ENCODE peak calls at places on chromosome 3, in seven cellular contexts. F is neuronal stem cell, K is trophoblast cell, D is IMR-90, O is mesendoderm, H is H1, N is H9. Z is an unnamed sample.

GRCh38 chr3:57512174-57512573 is 32.0 kb downstream of the DNAH12 start:
- DNase-seq in F (no peak), H (no peak), D (peak), K (no peak), N (no peak), O (no peak), Z (peak)

GRCh38 chr3:163779396-163780344 is 1298.6 kb downstream of the SI start:
- DNase-seq in K (peak), D (no peak), N (peak), F (no peak), H (peak), O (peak), Z (no peak)

GRCh38 chr3:184015381-184016019 is 2.2 kb downstream of the ABCC5 start:
- DNase-seq in O (no peak), N (no peak), D (peak), K (no peak), H (no peak), F (no peak), Z (peak)

GRCh38 chr3:125381314-125381713 is 6.2 kb upstream of the ZNF148 start:
- DNase-seq in D (peak), K (no peak), O (no peak), F (no peak), H (no peak), N (no peak), Z (no peak)

GRCh38 chr3:66856555-66856954 is 141.6 kb upstream of the KBTBD8 start:
- DNase-seq in N (no peak), F (no peak), O (no peak), D (no peak), H (no peak), K (no peak), Z (no peak)

GRCh38 chr3:42802876-42803799 is 1.2 kb downstream of the HIGD1A start:
- DNase-seq in O (peak), H (no peak), K (no peak), F (peak), N (peak), D (peak), Z (peak)

GRCh38 chr3:193620650-193621049 is 27.6 kb downstream of the OPA1 start:
- DNase-seq in H (no peak), F (no peak), O (no peak), N (no peak), D (peak), K (no peak), Z (peak)

GRCh38 chr3:85337895-85338294 is 379.1 kb downstream of the CADM2 start:
- DNase-seq in N (no peak), D (no peak), O (no peak), K (no peak), H (no peak), F (no peak), Z (no peak)

GRCh38 chr3:71585126-71585525 is 1.6 kb upstream of the FOXP1 start:
- DNase-seq in F (no peak), H (no peak), D (no peak), K (peak), N (no peak), O (no peak), Z (no peak)

GRCh38 chr3:182323126-182323727 is 470.1 kb upstream of the ATP11B start:
- DNase-seq in N (peak), K (no peak), F (no peak), D (no peak), H (no peak), O (no peak), Z (no peak)

GRCh38 chr3:10011644-10012043 is 14.6 kb upstream of the FANCD2 start:
- DNase-seq in F (no peak), H (no peak), N (no peak), O (no peak), D (no peak), K (no peak), Z (no peak)

DNA sequence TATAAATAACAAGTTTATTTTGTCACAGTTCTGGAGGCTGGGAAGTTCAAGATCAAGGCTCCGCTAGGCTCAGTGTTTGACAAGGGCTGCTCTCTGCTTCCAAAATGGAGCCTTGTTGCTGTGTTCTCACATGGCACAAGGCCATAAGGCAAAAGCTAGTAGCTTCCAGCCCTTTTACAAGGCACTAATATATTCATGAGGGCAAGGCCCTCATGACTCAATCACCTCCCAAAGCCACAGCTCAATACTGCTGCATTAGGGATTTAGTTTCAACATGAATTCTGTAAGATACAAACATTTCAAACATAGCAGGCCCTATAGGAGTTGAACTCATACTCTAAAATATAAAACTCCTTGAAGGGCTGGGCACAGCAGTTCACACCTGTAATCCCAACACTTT is 30.2 kb downstream of the ZBTB11 start:
- DNase-seq in K (no peak), N (no peak), D (peak), O (no peak), F (no peak), H (no peak), Z (no peak)
- H2AK5ac ChIP-seq in K (no peak), N (no peak), D (no peak), O (no peak), F (no peak), H (no peak), Z (no peak)

GRCh38 chr3:41598329-41598728 is 363.6 kb downstream of the ULK4 start:
- DNase-seq in H (no peak), K (no peak), O (no peak), F (no peak), D (no peak), N (no peak), Z (no peak)

GRCh38 chr3:41602121-41602520 is 359.8 kb downstream of the ULK4 start:
- DNase-seq in O (no peak), N (no peak), H (no peak), F (no peak), D (no peak), K (no peak), Z (no peak)

GRCh38 chr3:41601404-41601987 is 360.4 kb downstream of the ULK4 start:
- DNase-seq in F (no peak), O (no peak), D (no peak), N (no peak), K (no peak), H (no peak), Z (no peak)

GRCh38 chr3:41600616-41601015 is 361.3 kb downstream of the ULK4 start:
- DNase-seq in D (no peak), N (no peak), F (no peak), K (no peak), O (no peak), H (no peak), Z (no peak)

DNA sequence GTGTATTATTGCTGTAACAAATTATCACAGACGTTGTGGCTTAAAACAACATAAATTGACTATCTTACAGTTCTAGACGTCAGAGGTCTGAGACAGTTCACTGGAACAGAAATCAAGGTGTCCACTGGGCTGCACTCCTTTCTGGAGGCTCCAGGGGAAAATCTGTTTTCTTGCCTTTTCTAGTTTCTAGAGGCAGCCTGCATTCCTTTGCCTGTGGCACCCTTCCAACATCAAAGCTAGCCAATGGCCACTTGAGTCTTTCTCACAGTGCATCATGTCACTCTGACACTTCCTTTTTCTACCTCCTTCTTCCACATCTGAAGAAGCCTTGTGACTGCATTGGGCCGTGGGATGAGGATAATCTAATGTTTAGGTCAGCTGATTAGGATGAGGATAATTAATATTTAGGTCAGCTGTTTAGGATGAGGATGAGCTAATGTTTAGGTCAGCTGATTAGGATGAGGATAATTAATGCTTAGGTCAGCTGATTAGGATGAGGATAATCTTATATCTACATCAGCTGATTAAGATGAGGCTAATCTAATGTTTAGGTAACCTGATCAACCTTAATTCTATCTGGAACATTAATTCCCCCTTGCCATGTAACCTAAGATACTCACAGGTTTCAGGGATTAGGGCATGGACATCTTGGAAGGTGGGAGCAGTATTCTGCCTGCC is 363.0 kb downstream of the ULK4 start:
- DNase-seq in F (no peak), H (no peak), D (peak), O (no peak), K (no peak), N (no peak), Z (peak)
- H3K18ac ChIP-seq in F (no peak), H (no peak), D (no peak), O (no peak), K (no peak), N (no peak), Z (no peak)

DNA sequence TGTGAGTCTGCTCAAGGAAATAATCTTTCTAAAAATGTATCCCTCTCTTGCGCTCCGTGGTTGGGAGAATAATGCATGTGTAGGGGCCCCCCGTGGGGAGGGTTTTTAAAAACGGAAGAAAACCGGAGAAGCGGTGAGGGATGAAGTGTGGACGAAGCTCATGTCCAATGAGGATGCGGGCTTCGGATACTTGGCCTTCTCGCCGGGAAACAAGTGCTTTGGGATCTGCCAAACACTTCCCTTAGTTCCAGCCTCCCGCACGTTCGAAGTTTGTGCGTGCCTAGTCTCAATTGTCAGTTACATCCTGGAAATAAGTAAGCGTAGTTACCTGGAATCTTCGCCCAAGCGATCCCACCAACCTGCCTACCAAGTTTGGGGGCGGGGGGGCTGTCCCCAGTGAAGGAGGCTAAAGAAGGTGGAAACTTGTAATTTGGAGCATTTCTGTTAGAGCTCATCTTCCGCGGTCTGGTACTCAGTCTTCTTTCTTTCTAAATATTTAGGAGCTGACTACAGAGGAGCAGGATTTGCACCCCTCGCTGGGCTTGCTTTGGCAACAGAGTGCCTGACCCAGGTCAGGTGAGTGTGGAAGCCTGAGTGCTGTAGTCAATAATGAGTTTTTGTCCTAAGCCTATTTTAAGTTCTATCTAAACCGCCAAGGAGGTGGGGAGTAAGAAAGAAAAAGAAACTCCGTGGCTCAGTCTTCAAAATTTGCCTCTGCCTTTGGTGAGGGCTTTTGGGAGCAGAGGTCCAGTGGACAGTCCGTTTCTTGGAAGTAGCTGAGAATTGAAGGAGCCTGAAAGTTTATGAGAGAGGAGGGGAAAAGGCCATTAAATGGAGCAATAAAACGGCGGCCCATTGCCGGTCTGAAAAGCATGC is 1.0 kb downstream of the ITPR1 start:
- DNase-seq in H (no peak), N (peak), D (peak), K (peak), O (peak), F (peak), Z (peak)
- H2AK5ac ChIP-seq in H (no peak), N (no peak), D (no peak), K (no peak), O (no peak), F (no peak), Z (no peak)

DNA sequence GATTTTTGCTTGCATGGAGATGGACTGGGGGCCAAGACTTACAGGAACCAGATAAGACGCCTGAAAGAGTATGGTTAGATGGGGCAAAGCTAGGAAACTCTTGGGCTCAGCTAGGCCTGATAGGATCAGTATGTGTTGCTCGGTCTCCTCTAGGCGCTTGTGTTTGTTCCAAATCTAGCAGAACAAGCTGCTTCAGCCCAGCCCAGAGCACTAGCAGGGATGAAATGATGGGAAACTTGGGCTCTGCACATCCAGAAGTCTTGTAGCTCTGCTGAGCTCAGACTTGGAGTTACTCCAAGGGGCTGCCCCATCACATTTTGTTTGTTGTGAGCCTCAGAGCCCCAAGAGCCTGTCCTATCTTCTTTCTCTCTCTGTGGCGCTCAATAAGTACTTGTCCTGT is 34.7 kb downstream of the FOXL2 start:
- DNase-seq in D (peak), O (no peak), N (no peak), H (no peak), K (peak), F (no peak), Z (no peak)
- H3K18ac ChIP-seq in D (no peak), O (no peak), N (no peak), H (no peak), K (no peak), F (no peak), Z (no peak)

GRCh38 chr3:130390079-130390478 is 44.6 kb downstream of the COL6A5 start:
- DNase-seq in H (no peak), O (no peak), F (no peak), D (no peak), N (no peak), K (no peak), Z (no peak)

GRCh38 chr3:130392266-130392665 is 46.8 kb downstream of the COL6A5 start:
- DNase-seq in F (no peak), K (no peak), N (no peak), D (no peak), O (no peak), H (no peak), Z (no peak)

GRCh38 chr3:130395916-130396315 is 50.4 kb downstream of the COL6A5 start:
- DNase-seq in D (peak), O (peak), H (peak), K (peak), F (no peak), N (peak), Z (peak)

GRCh38 chr3:130393594-130393993 is 48.1 kb downstream of the COL6A5 start:
- DNase-seq in O (no peak), D (no peak), K (no peak), H (no peak), F (no peak), N (no peak), Z (no peak)

DNA sequence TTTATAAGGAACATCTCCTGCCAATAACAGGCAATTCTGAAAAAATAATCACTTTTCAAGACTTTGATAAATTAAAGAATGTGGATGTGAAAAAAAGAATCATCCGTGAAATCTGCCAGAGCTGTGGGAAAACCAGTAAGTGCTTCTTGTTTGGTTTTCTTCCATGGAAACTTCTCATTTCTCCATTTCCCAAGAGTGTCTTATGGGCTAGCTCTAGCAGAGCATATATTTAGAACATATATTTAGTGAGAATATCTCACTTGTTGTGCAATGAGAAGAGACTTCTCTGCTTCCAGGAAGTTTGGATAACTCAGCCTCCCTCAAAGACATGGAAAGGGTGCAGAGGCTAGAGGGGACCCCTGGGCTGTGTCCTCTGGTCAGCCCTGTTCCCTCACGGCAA is 49.9 kb downstream of the COL6A5 start:
- DNase-seq in F (no peak), K (no peak), N (no peak), O (no peak), H (no peak), D (no peak), Z (peak)
- H2AK5ac ChIP-seq in F (no peak), K (no peak), N (no peak), O (no peak), H (no peak), D (no peak), Z (no peak)

DNA sequence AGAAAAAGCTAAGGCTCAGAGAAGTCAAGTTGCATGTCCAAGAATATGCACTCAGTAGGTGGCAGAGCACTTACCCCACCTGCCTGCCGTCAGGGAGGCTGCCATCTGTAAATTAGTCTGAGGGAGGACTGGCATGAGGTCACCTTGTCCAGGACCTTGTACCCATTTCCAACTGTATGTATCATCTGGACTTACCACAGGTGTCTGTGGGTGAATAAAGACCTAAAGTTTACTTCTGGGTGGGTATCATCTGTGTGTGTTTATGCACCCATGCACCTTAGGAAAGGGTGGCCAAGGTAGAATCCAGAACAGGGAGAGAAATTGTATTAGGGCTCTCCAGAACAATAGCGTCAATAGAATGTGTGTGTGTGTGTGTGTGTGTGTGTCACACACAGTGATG is 69.1 kb upstream of the PRR23C start:
- DNase-seq in N (peak), K (no peak), O (peak), F (no peak), D (no peak), H (no peak), Z (no peak)
- H3K18ac ChIP-seq in N (no peak), K (no peak), O (no peak), F (no peak), D (no peak), H (no peak), Z (no peak)

GRCh38 chr3:172437713-172438112 is 10.5 kb downstream of the GHSR start:
- DNase-seq in F (no peak), O (no peak), D (no peak), N (no peak), K (no peak), H (no peak), Z (no peak)
- H2AK5ac ChIP-seq in F (no peak), O (no peak), D (no peak), N (no peak), K (no peak), H (no peak), Z (no peak)